ENCODE peak calls at places on chromosomes 16 and 17, in seven cellular contexts. R is activated T-cell treated with anti-CD3 and anti-CD28 coated beads, Interleukin-2, amount 50 U/mL, for 4 hours; J is caudate nucleus; E is HEK293T; Z is mesothelial cell of epicardium; U is activated naive CD4-positive, alpha-beta T cell treated with Interleukin-2 at 50 U/mL for 16 hours; P is T-helper 17 cell. M is an unnamed sample.

GRCh38 chr17:39863918-39864746 is at the start of gene IKZF3:
- DNase-seq in R (peak), J (no peak), E (peak), Z (peak), U (peak), P (peak), M (no peak)

GRCh38 chr17:59067756-59068155 is 38.9 kb downstream of the TRIM37 start:
- DNase-seq in R (no peak), J (no peak), E (no peak), Z (no peak), U (no peak), P (no peak), M (no peak)

GRCh38 chr16:29806641-29807425 is 504 bp downstream of the MAZ start:
- DNase-seq in R (peak), J (no peak), E (peak), Z (no peak), U (peak), P (no peak), M (peak)

GRCh38 chr16:62190426-62190825 is 154.2 kb upstream of the CDH8 start:
- DNase-seq in R (no peak), J (no peak), E (no peak), Z (no peak), U (no peak), P (no peak), M (peak)

GRCh38 chr17:61209524-61209923 is 190.1 kb upstream of the TBX2 start:
- DNase-seq in R (no peak), J (no peak), E (no peak), Z (no peak), U (no peak), P (no peak), M (no peak)

GRCh38 chr16:86665319-86665675 is 86.9 kb downstream of the FOXL1 start:
- DNase-seq in R (no peak), J (no peak), E (no peak), Z (no peak), U (no peak), P (no peak), M (peak)

GRCh38 chr17:27535975-27536374 is 79.7 kb downstream of the KSR1 start:
- DNase-seq in R (no peak), J (no peak), E (no peak), Z (no peak), U (no peak), P (no peak), M (no peak)

GRCh38 chr17:4872786-4873185 is 26.6 kb upstream of the C17orf107 start:
- DNase-seq in R (no peak), J (peak), E (no peak), Z (no peak), U (no peak), P (no peak), M (no peak)

GRCh38 chr16:57600048-57600835 is 28.2 kb upstream of the ADGRG1 start:
- DNase-seq in R (no peak), J (no peak), E (peak), Z (no peak), U (peak), P (no peak), M (peak)

GRCh38 chr16:67657751-67658518 is 2.1 kb downstream of the ACD start:
- DNase-seq in R (no peak), J (no peak), E (no peak), Z (no peak), U (no peak), P (no peak), M (no peak)

GRCh38 chr16:3431779-3432219 is 11.5 kb downstream of the ZNF597 start:
- DNase-seq in R (peak), J (no peak), E (no peak), Z (no peak), U (peak), P (peak), M (no peak)

GRCh38 chr16:85593503-85594195 is 19.5 kb upstream of the GSE1 start:
- DNase-seq in R (no peak), J (no peak), E (no peak), Z (no peak), U (no peak), P (no peak), M (no peak)

GRCh38 chr17:78925662-78926555 is 722 bp upstream of the TIMP2 start:
- DNase-seq in R (no peak), J (no peak), E (peak), Z (no peak), U (no peak), P (no peak), M (no peak)

GRCh38 chr16:88762258-88762870 is 22.7 kb downstream of the PIEZO1 start:
- DNase-seq in R (no peak), J (no peak), E (no peak), Z (no peak), U (no peak), P (no peak), M (no peak)

GRCh38 chr16:12502671-12503070 is 301.0 kb downstream of the CPPED1 start:
- DNase-seq in R (no peak), J (no peak), E (no peak), Z (no peak), U (no peak), P (no peak), M (no peak)

GRCh38 chr17:17741346-17742023 is 60.2 kb downstream of the RAI1 start:
- DNase-seq in R (no peak), J (peak), E (no peak), Z (no peak), U (no peak), P (no peak), M (no peak)

GRCh38 chr16:668519-669171 is 713 bp downstream of the RHOT2 start:
- DNase-seq in R (no peak), J (no peak), E (no peak), Z (no peak), U (no peak), P (no peak), M (no peak)

GRCh38 chr16:84283314-84284167 is 11.1 kb upstream of the WFDC1 start:
- DNase-seq in R (no peak), J (no peak), E (no peak), Z (no peak), U (no peak), P (no peak), M (no peak)

GRCh38 chr17:75518201-75518600 is 1.9 kb downstream of the TSEN54 start:
- DNase-seq in R (no peak), J (no peak), E (no peak), Z (no peak), U (peak), P (no peak), M (no peak)

GRCh38 chr16:57446530-57447141 is 549 bp downstream of the CIAPIN1 start:
- DNase-seq in R (no peak), J (no peak), E (peak), Z (no peak), U (peak), P (no peak), M (peak)

GRCh38 chr17:62967111-62967449 is 1.0 kb downstream of the TANC2 start:
- DNase-seq in R (no peak), J (no peak), E (no peak), Z (no peak), U (no peak), P (no peak), M (no peak)